ENCODE peak calls at places on chromosomes 7 and 10, in eight cellular contexts. K is colonic mucosa, A is tibial nerve, G is thoracic aorta, J is WTC11, Q is fibroblast of pulmonary artery, O is heart right ventricle, C is fibroblast of villous mesenchyme. W is an unnamed sample.

GRCh38 chr7:115679976-115680375 is 350.6 kb downstream of the TFEC start:
- DNase-seq in C (peak), Q (peak), J (peak), K (peak), O (no peak), G (no peak), A (no peak), W (peak)

GRCh38 chr10:59300386-59300785 is 62.0 kb downstream of the FAM13C start:
- DNase-seq in Q (no peak), O (no peak), C (no peak), A (no peak), G (no peak), K (no peak), J (no peak), W (no peak)

GRCh38 chr7:99720370-99721128 is 14.4 kb downstream of the CYP3A7 start:
- DNase-seq in Q (no peak), G (no peak), O (no peak), A (no peak), K (peak), J (no peak), C (no peak), W (no peak)

GRCh38 chr7:14073988-14074387 is 84.5 kb upstream of the ETV1 start:
- DNase-seq in G (no peak), K (no peak), A (no peak), J (no peak), C (no peak), O (no peak), Q (peak), W (no peak)

GRCh38 chr7:42014625-42015412 is 222.2 kb downstream of the GLI3 start:
- DNase-seq in K (peak), C (peak), G (no peak), O (no peak), J (peak), Q (peak), A (no peak), W (peak)

GRCh38 chr10:16673443-16673842 is 143.8 kb downstream of the RSU1 start:
- DNase-seq in A (no peak), C (no peak), K (no peak), J (no peak), G (no peak), Q (no peak), O (no peak), W (no peak)

GRCh38 chr7:129911790-129912189 is 41.0 kb downstream of the UBE2H start:
- DNase-seq in O (no peak), J (no peak), K (no peak), G (no peak), A (no peak), C (no peak), Q (no peak), W (no peak)

GRCh38 chr10:60114765-60115586 is 208.6 kb upstream of the CCDC6 start:
- DNase-seq in A (peak), K (peak), O (no peak), G (no peak), C (peak), Q (peak), J (no peak), W (peak)

GRCh38 chr7:45663167-45663921 is 89.2 kb downstream of the ADCY1 start:
- DNase-seq in C (peak), G (no peak), A (no peak), K (peak), O (peak), Q (peak), J (peak), W (peak)

GRCh38 chr7:149552778-149553177 is 55.2 kb upstream of the ZNF746 start:
- DNase-seq in A (no peak), G (no peak), K (no peak), O (no peak), C (no peak), Q (no peak), J (no peak), W (no peak)

GRCh38 chr10:69337312-69338132 is 59.2 kb downstream of the HK1 start:
- DNase-seq in C (peak), A (no peak), J (no peak), Q (peak), G (no peak), K (no peak), O (peak), W (no peak)

GRCh38 chr10:61472090-61472674 is 19.0 kb upstream of the TMEM26 start:
- DNase-seq in G (no peak), C (peak), J (no peak), O (no peak), Q (no peak), K (no peak), A (no peak), W (no peak)

GRCh38 chr7:124033093-124033806 is 383 bp upstream of the TMEM229A start:
- DNase-seq in G (no peak), C (no peak), Q (peak), K (no peak), O (peak), A (no peak), J (peak), W (peak)

GRCh38 chr7:78226059-78226658 is 427.6 kb downstream of the PHTF2 start:
- DNase-seq in K (peak), G (no peak), O (peak), Q (peak), A (no peak), C (peak), J (peak), W (peak)

GRCh38 chr10:42615419-42615818 is 23.0 kb downstream of the ZNF33B start:
- DNase-seq in G (no peak), C (no peak), A (no peak), K (no peak), J (no peak), Q (peak), O (no peak), W (no peak)

GRCh38 chr10:50740351-50740688 is 584 bp downstream of the ASAH2B start:
- DNase-seq in C (peak), Q (peak), K (no peak), O (no peak), J (no peak), G (no peak), A (no peak), W (no peak)

GRCh38 chr7:106501605-106502580 is 159.1 kb downstream of the CCDC71L start:
- DNase-seq in Q (no peak), J (no peak), O (no peak), C (no peak), G (no peak), K (no peak), A (no peak), W (no peak)

GRCh38 chr7:89593125-89593524 is 561.1 kb upstream of the STEAP1 start:
- DNase-seq in O (no peak), J (no peak), G (no peak), A (no peak), C (no peak), Q (no peak), K (no peak), W (no peak)

GRCh38 chr10:8069108-8069507 is 14.6 kb downstream of the GATA3 start:
- DNase-seq in O (no peak), G (no peak), C (no peak), Q (no peak), J (no peak), A (no peak), K (no peak), W (no peak)

GRCh38 chr10:44195120-44196007 is 189.5 kb downstream of the CXCL12 start:
- DNase-seq in A (peak), C (peak), O (peak), Q (peak), G (peak), J (no peak), K (peak), W (no peak)

GRCh38 chr7:139523199-139523941 is at the start of gene CLEC2L:
- DNase-seq in K (no peak), A (no peak), G (no peak), C (no peak), J (peak), O (no peak), Q (no peak), W (peak)

GRCh38 chr10:60845038-60845437 is 66.8 kb downstream of the CDK1 start:
- DNase-seq in O (no peak), C (no peak), J (no peak), A (no peak), K (no peak), Q (no peak), G (no peak), W (no peak)

GRCh38 chr10:113585949-113586348 is 33.1 kb downstream of the HABP2 start:
- DNase-seq in K (no peak), A (no peak), J (no peak), C (no peak), O (no peak), G (no peak), Q (no peak), W (no peak)

GRCh38 chr7:16791071-16791470 is 13.7 kb downstream of the AGR2 start:
- DNase-seq in G (no peak), Q (no peak), K (no peak), J (no peak), A (no peak), C (no peak), O (no peak), W (no peak)

GRCh38 chr7:6306471-6306870 is 34.0 kb upstream of the CYTH3 start:
- DNase-seq in J (no peak), A (no peak), K (no peak), O (no peak), C (peak), Q (peak), G (no peak), W (no peak)

GRCh38 chr7:84194484-84195260 is at the start of gene SEMA3A:
- DNase-seq in Q (peak), G (no peak), C (peak), A (peak), K (peak), O (no peak), J (peak), W (peak)

GRCh38 chr7:101871351-101871750 is 53.9 kb downstream of the CUX1 start:
- DNase-seq in J (no peak), Q (no peak), G (no peak), C (no peak), A (no peak), O (no peak), K (no peak), W (no peak)

GRCh38 chr10:77436257-77436780 is 201.3 kb downstream of the KCNMA1 start:
- DNase-seq in Q (peak), O (no peak), A (no peak), K (no peak), C (no peak), G (no peak), J (no peak), W (no peak)

GRCh38 chr10:67385566-67385965 is 310.4 kb downstream of the CTNNA3 start:
- DNase-seq in J (no peak), G (no peak), O (no peak), Q (no peak), K (no peak), A (no peak), C (no peak), W (no peak)

GRCh38 chr7:2417981-2418481 is 14.6 kb downstream of the CHST12 start:
- DNase-seq in K (no peak), C (no peak), G (no peak), Q (no peak), A (no peak), O (no peak), J (no peak), W (no peak)

GRCh38 chr7:142685877-142686508 is 63.3 kb upstream of the PRSS1 start:
- DNase-seq in Q (no peak), O (no peak), K (no peak), C (no peak), A (no peak), J (no peak), G (no peak), W (no peak)

GRCh38 chr7:142690554-142691182 is 58.6 kb upstream of the PRSS1 start:
- DNase-seq in K (no peak), Q (no peak), G (no peak), O (no peak), A (no peak), J (no peak), C (no peak), W (no peak)

GRCh38 chr7:142693911-142694310 is 55.4 kb upstream of the PRSS1 start:
- DNase-seq in C (no peak), O (no peak), K (no peak), A (no peak), G (no peak), J (no peak), Q (no peak), W (no peak)

DNA sequence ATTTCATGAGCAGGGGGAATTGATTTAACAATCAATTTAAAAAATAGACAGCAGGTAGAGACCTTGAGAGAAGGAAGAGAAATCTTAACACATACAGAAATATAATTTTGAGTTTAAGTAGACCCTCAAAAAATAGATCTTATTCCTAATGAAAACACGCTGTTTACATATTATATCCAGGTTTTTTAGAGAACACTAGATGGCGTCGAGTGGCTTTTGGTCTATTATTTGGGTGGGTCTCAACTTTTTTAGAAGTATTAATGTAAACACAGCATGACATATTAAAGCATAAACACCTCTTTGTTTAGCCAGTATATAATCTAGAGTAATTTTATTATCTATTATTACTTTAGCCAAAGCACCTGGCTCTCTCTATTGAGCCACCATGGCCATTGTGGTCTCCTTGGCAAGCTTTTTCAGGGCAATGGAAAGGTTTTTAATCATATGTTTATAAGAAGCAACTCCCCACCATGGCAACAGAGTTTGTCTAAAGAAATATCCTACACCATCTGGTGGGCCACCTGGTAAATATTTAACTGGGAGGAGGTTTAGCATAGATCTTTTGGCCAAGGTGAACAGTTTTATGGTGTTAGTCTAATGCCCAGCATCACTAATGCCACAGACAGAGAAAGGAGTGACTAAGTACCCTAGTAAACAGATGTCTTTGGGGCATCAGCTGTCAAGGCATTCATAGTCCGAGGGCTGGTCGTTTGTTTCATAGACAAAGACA is 59.7 kb upstream of the PRSS1 start:
- DNase-seq in Q (peak), O (no peak), A (no peak), K (no peak), G (no peak), C (no peak), J (no peak), W (no peak)
- TF ChIP-seq CTCF in Q (peak), O (peak), A (no peak), K (no peak), G (no peak), C (no peak), J (no peak), W (no peak)

GRCh38 chr10:87875929-87876571 is 12.6 kb downstream of the PTEN start:
- DNase-seq in A (no peak), J (no peak), O (no peak), C (no peak), G (no peak), Q (no peak), K (no peak), W (no peak)
- TF ChIP-seq CTCF in A (no peak), J (no peak), O (no peak), C (no peak), G (no peak), Q (no peak), K (no peak), W (no peak)

GRCh38 chr10:1301138-1301537 is 245.0 kb downstream of the WDR37 start:
- DNase-seq in J (no peak), G (no peak), Q (no peak), C (no peak), O (no peak), A (no peak), K (no peak), W (no peak)
- TF ChIP-seq CTCF in J (no peak), G (no peak), Q (no peak), C (no peak), O (no peak), A (no peak), K (no peak), W (no peak)

DNA sequence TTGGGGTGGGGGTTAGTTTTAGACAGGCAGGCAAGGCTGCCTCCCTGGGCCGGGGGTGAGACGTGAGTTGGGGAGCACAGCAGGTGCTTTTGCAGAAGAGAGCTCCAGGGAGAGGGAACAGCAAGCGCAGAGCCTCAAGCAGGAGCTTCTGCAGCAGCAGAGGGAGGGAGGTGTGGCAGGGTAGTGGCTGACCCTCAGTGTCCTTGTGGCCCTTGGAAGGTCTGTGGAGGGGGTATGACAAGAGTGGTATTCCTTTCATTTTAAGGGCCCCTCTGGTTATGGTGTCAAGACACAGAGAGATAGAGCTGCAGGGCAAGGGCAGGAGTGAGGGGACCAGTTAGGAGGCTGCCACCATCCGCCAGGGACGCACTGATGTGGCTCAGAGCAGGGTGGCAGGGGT is 138.9 kb downstream of the EBF3 start:
- DNase-seq in C (no peak), O (no peak), G (no peak), Q (no peak), J (no peak), A (no peak), K (no peak), W (no peak)
- TF ChIP-seq CTCF in C (no peak), O (no peak), G (no peak), Q (no peak), J (no peak), A (no peak), K (no peak), W (no peak)

DNA sequence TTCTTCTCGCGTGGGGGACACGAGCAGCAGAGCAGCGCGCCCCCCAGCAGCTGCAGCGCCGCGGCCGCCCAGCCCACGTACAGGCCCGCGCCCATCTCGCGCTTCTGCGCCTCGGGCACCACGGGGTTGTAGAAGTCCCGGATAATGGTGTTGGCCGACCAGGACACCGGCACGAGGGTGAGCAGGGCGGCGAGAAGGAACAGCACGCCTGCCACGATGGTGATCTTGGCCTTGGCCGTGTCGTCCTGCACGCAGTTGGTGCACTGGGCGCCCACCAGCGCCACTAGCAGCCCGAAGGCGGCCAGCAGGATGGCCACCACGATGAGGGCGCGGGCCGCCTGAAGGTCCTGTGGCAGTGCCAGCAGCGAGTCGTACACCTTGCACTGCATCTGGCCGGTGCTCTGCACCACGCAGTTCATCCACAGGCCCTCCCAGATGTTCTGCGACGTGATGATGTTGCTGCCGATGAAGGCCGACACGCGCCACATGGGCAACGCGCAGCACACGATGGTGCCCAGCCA is 529 bp downstream of the CLDN3 start:
- DNase-seq in O (no peak), K (no peak), A (no peak), Q (no peak), G (no peak), C (no peak), J (no peak), W (no peak)
- TF ChIP-seq CTCF in O (no peak), K (no peak), A (no peak), Q (no peak), G (no peak), C (no peak), J (no peak), W (no peak)

GRCh38 chr10:2844925-2845324 is 222.4 kb upstream of the PFKP start:
- DNase-seq in A (no peak), O (no peak), K (no peak), Q (no peak), G (no peak), J (no peak), C (no peak), W (no peak)

GRCh38 chr10:2836921-2837662 is 230.3 kb upstream of the PFKP start:
- DNase-seq in J (no peak), G (no peak), O (no peak), K (no peak), Q (no peak), A (no peak), C (no peak), W (no peak)

GRCh38 chr10:2835950-2836349 is 231.4 kb upstream of the PFKP start:
- DNase-seq in K (no peak), O (no peak), G (no peak), C (no peak), J (no peak), A (no peak), Q (no peak), W (no peak)

GRCh38 chr10:2839081-2839725 is 228.1 kb upstream of the PFKP start:
- DNase-seq in K (peak), G (no peak), J (peak), Q (peak), O (no peak), C (peak), A (peak), W (peak)
- TF ChIP-seq CTCF in K (peak), G (no peak), J (peak), Q (peak), O (peak), C (peak), A (peak), W (peak)

GRCh38 chr10:73252445-73253225 is at the start of gene MRPS16:
- DNase-seq in A (peak), K (peak), Q (peak), G (peak), J (peak), O (peak), C (peak), W (peak)
- TF ChIP-seq CTCF in A (peak), K (no peak), Q (no peak), G (no peak), J (no peak), O (no peak), C (no peak), W (no peak)

GRCh38 chr10:24850726-24851300 is 101.6 kb downstream of the PRTFDC1 start:
- DNase-seq in O (no peak), Q (no peak), G (no peak), A (no peak), J (no peak), K (no peak), C (no peak), W (no peak)
- TF ChIP-seq CTCF in O (no peak), Q (no peak), G (no peak), A (no peak), J (no peak), K (no peak), C (no peak), W (no peak)

W was measured in endothelial cell.